ENCODE peak calls at places on chromosomes 7 and 10, in ten cellular contexts. V, L, S, J, N, C, H, X, I and G are unnamed samples.

GRCh38 chr7:116354171-116354545 is 143.8 kb downstream of the TES start:
- DNase-seq in V (peak), L (peak), S (no peak), J (no peak), N (no peak), C (peak), H (peak), X (no peak), I (no peak), G (no peak)

GRCh38 chr7:3910041-3910440 is 609.0 kb downstream of the SDK1 start:
- DNase-seq in V (no peak), L (no peak), S (no peak), J (no peak), N (no peak), C (no peak), H (no peak), X (no peak), I (no peak), G (no peak)

GRCh38 chr10:48306870-48307531 is 524 bp downstream of the MAPK8 start:
- DNase-seq in V (peak), L (peak), S (no peak), J (peak), N (no peak), C (peak), H (no peak), X (peak), I (peak), G (peak)

GRCh38 chr7:28037220-28038010 is 143.2 kb downstream of the JAZF1 start:
- DNase-seq in V (peak), L (no peak), S (peak), J (no peak), N (no peak), C (no peak), H (no peak), X (no peak), I (peak), G (peak)

GRCh38 chr10:114624941-114625780 is 32.9 kb downstream of the ABLIM1 start:
- DNase-seq in V (peak), L (no peak), S (peak), J (no peak), N (no peak), C (no peak), H (no peak), X (no peak), I (no peak), G (no peak)

GRCh38 chr10:49389331-49389920 is 6.5 kb downstream of the DRGX start:
- DNase-seq in V (no peak), L (no peak), S (no peak), J (no peak), N (no peak), C (no peak), H (no peak), X (no peak), I (no peak), G (no peak)

GRCh38 chr10:121556918-121557573 is 41.2 kb downstream of the FGFR2 start:
- DNase-seq in V (no peak), L (no peak), S (no peak), J (no peak), N (no peak), C (no peak), H (no peak), X (no peak), I (no peak), G (no peak)

GRCh38 chr10:124917939-124918830 is 23.7 kb upstream of the ZRANB1 start:
- DNase-seq in V (peak), L (no peak), S (no peak), J (no peak), N (no peak), C (no peak), H (no peak), X (no peak), I (no peak), G (no peak)

GRCh38 chr7:20246236-20246635 is 29.1 kb upstream of the MACC1 start:
- DNase-seq in V (no peak), L (no peak), S (no peak), J (no peak), N (no peak), C (no peak), H (no peak), X (no peak), I (no peak), G (no peak)

GRCh38 chr10:31940839-31941653 is 12.4 kb upstream of the ARHGAP12 start:
- DNase-seq in V (peak), L (no peak), S (peak), J (peak), N (no peak), C (no peak), H (no peak), X (no peak), I (peak), G (no peak)

GRCh38 chr10:124350806-124351205 is 67.9 kb downstream of the OAT start:
- DNase-seq in V (no peak), L (no peak), S (no peak), J (no peak), N (no peak), C (peak), H (no peak), X (no peak), I (no peak), G (no peak)

GRCh38 chr7:90311185-90311584 is 9.9 kb downstream of the FAM237B start:
- DNase-seq in V (no peak), L (no peak), S (no peak), J (no peak), N (no peak), C (no peak), H (no peak), X (no peak), I (no peak), G (no peak)

GRCh38 chr10:97468162-97468561 is 22.2 kb downstream of the ZDHHC16 start:
- DNase-seq in V (no peak), L (no peak), S (no peak), J (no peak), N (no peak), C (no peak), H (no peak), X (no peak), I (no peak), G (no peak)

GRCh38 chr7:13077466-13077865 is 390.0 kb downstream of the ARL4A start:
- DNase-seq in V (peak), L (no peak), S (no peak), J (no peak), N (no peak), C (no peak), H (no peak), X (no peak), I (no peak), G (peak)

GRCh38 chr7:151686016-151686766 is 166.5 kb upstream of the RHEB start:
- DNase-seq in V (no peak), L (no peak), S (no peak), J (no peak), N (no peak), C (peak), H (no peak), X (no peak), I (no peak), G (no peak)

GRCh38 chr10:12603766-12604470 is 254.6 kb downstream of the CAMK1D start:
- DNase-seq in V (no peak), L (no peak), S (no peak), J (no peak), N (no peak), C (no peak), H (no peak), X (no peak), I (no peak), G (no peak)

GRCh38 chr7:90401989-90402388 is 1.3 kb upstream of the CLDN12 start:
- DNase-seq in V (peak), L (no peak), S (no peak), J (peak), N (no peak), C (no peak), H (no peak), X (no peak), I (no peak), G (no peak)

GRCh38 chr10:91604936-91605534 is 27.8 kb downstream of the PPP1R3C start:
- DNase-seq in V (peak), L (no peak), S (no peak), J (no peak), N (no peak), C (no peak), H (no peak), X (no peak), I (no peak), G (no peak)
- TF ChIP-seq POLR2A in V (no peak), L (no peak), S (no peak), J (no peak), N (no peak), C (no peak), H (no peak), X (no peak), I (no peak), G (no peak)

DNA sequence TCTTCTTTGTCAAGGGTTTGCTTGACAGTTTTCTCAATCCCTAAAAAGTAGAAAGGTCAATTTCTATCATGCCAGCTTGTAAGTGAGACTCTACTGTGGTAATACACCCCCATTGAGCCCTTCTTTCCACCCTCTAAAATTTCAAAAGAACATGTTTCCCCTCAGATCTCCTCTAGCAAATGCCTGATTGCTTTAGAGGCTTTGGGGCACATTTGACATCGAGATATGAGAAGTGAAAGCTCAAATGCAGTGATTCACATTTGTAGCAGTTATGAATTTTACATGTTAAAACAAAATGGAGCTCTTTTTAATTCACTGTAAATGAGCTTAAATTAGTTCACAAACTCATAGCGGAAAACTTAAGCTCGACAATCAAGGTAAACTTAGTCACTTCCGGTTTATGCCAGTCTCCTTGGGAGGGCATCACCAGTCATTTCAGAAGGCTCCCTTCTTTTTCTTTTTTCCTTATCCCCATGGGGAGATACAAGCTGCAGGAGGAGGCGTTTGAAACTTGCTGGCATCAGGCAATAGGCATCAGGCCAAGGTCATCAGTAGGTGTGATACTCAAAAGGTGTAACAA is 55.3 kb upstream of the ADO start:
- DNase-seq in V (no peak), L (no peak), S (no peak), J (no peak), N (no peak), C (no peak), H (no peak), X (no peak), I (no peak), G (no peak)
- TF ChIP-seq POLR2A in V (no peak), L (no peak), S (no peak), J (no peak), N (no peak), C (no peak), H (no peak), X (no peak), I (no peak), G (no peak)

GRCh38 chr7:101243786-101244384 is 996 bp downstream of the FIS1 start:
- DNase-seq in V (no peak), L (no peak), S (no peak), J (peak), N (no peak), C (no peak), H (no peak), X (peak), I (no peak), G (no peak)

GRCh38 chr7:101241015-101241363 is 3.4 kb upstream of the CLDN15 start:
- DNase-seq in V (no peak), L (no peak), S (no peak), J (no peak), N (no peak), C (no peak), H (no peak), X (no peak), I (peak), G (no peak)

GRCh38 chr7:101248276-101248675 is 3.4 kb upstream of the FIS1 start:
- DNase-seq in V (no peak), L (no peak), S (no peak), J (no peak), N (no peak), C (no peak), H (no peak), X (no peak), I (no peak), G (no peak)

GRCh38 chr7:101245147-101245668 is 327 bp upstream of the FIS1 start:
- DNase-seq in V (no peak), L (no peak), S (no peak), J (no peak), N (no peak), C (no peak), H (no peak), X (no peak), I (no peak), G (no peak)

GRCh38 chr7:101244385-101245146 is at the start of gene FIS1:
- DNase-seq in V (peak), L (peak), S (peak), J (peak), N (peak), C (peak), H (peak), X (peak), I (peak), G (peak)
- TF ChIP-seq POLR2A in V (peak), L (peak), S (no peak), J (peak), N (no peak), C (peak), H (peak), X (peak), I (peak), G (no peak)

GRCh38 chr10:95308389-95309302 is 17.8 kb upstream of the PDLIM1 start:
- DNase-seq in V (peak), L (peak), S (peak), J (peak), N (no peak), C (peak), H (peak), X (no peak), I (peak), G (peak)
- TF ChIP-seq POLR2A in V (no peak), L (no peak), S (no peak), J (no peak), N (no peak), C (no peak), H (no peak), X (no peak), I (no peak), G (no peak)